ENCODE peak calls at places on chromosomes 16 and 17, in six cellular contexts. A, L, Q, R, C and E are unnamed samples.

GRCh38 chr17:50064253-50064991 is 8.5 kb downstream of the ITGA3 start:
- DNase-seq in C (peak), Q (peak), A (no peak), L (no peak), R (no peak), E (no peak)

GRCh38 chr17:82228842-82229685 is at the start of gene SLC16A3:
- DNase-seq in A (peak), C (peak), Q (peak), L (peak), R (no peak), E (peak)

GRCh38 chr16:88983157-88983556 is 6.2 kb upstream of the CBFA2T3 start:
- DNase-seq in Q (no peak), L (no peak), A (peak), R (no peak), C (no peak), E (no peak)

GRCh38 chr17:31321481-31321880 is at the start of gene EVI2A:
- DNase-seq in A (peak), L (peak), C (peak), R (peak), Q (no peak), E (peak)

GRCh38 chr17:63774982-63775290 is 966 bp downstream of the DDX42 start:
- DNase-seq in Q (no peak), R (no peak), L (no peak), A (no peak), C (no peak), E (peak)

GRCh38 chr16:46961373-46962353 is 11.8 kb downstream of the DNAJA2 start:
- DNase-seq in A (no peak), R (no peak), C (peak), L (no peak), Q (no peak), E (peak)

GRCh38 chr17:16352303-16352837 is 899 bp downstream of the CENPV start:
- DNase-seq in C (peak), L (no peak), A (no peak), Q (peak), R (peak), E (no peak)

GRCh38 chr16:56649820-56650219 is 1.9 kb upstream of the MT1B start:
- DNase-seq in L (no peak), C (no peak), Q (no peak), A (no peak), R (no peak), E (no peak)

GRCh38 chr17:75754378-75755204 is 10.4 kb downstream of the GALK1 start:
- DNase-seq in C (no peak), Q (no peak), L (no peak), A (no peak), R (no peak), E (no peak)

GRCh38 chr16:29745126-29745852 is 501 bp downstream of the C16orf54 start:
- DNase-seq in L (no peak), Q (no peak), A (peak), R (no peak), C (no peak), E (peak)

GRCh38 chr16:85615014-85615851 is 2.1 kb downstream of the GSE1 start:
- DNase-seq in R (peak), A (peak), Q (peak), C (no peak), L (no peak), E (peak)

GRCh38 chr17:75367312-75367711 is 38.2 kb downstream of the GRB2 start:
- DNase-seq in C (no peak), A (no peak), R (no peak), Q (no peak), L (no peak), E (no peak)

GRCh38 chr16:15509593-15510520 is 75.5 kb downstream of the BMERB1 start:
- DNase-seq in L (no peak), C (peak), R (no peak), A (no peak), Q (no peak), E (no peak)

GRCh38 chr17:4884489-4884888 is 14.8 kb upstream of the C17orf107 start:
- DNase-seq in L (no peak), C (no peak), Q (no peak), A (no peak), R (no peak), E (no peak)

GRCh38 chr16:86882586-86883280 is 304.4 kb downstream of the FOXL1 start:
- DNase-seq in Q (no peak), L (no peak), R (peak), A (no peak), C (peak), E (no peak)